ENCODE peak calls at places on chromosome 5, in ten cellular contexts. K, A, G, U, L, V, M, O, X and J are unnamed samples.
A peak's percentile ranks its signal among the peaks of the same experiment; 100 is the strongest.

GRCh38 chr5:93225748-93226147 is 355.3 kb downstream of the NR2F1-AS1 start:
- DNase-seq in M (no peak), G (no peak), K (no peak), O (no peak), L (no peak), A (no peak), U (no peak), V (no peak), X (no peak), J (no peak)

GRCh38 chr5:133242221-133242835 is 190.5 kb downstream of the HSPA4 start:
- DNase-seq in U (no peak), G (no peak), X (peak; percentile 35), A (no peak), V (no peak), K (no peak), O (no peak), L (no peak), M (no peak), J (no peak)

GRCh38 chr5:142810081-142810480 is 39.9 kb downstream of the ARHGAP26 start:
- DNase-seq in X (no peak), G (no peak), K (no peak), L (no peak), V (no peak), M (peak; percentile 36), O (no peak), A (no peak), U (no peak), J (no peak)

GRCh38 chr5:39323542-39323941 is 40.8 kb downstream of the C9 start:
- DNase-seq in U (no peak), A (no peak), X (no peak), V (no peak), K (no peak), O (no peak), L (no peak), M (no peak), G (no peak), J (no peak)

GRCh38 chr5:73327908-73328455 is 120.6 kb downstream of the FOXD1 start:
- DNase-seq in A (no peak), K (peak; percentile 13), O (peak; percentile 29), M (peak; percentile 71), X (no peak), U (no peak), V (no peak), L (peak; percentile 39), G (no peak), J (no peak)

GRCh38 chr5:166436857-166437256 is 1854.6 kb upstream of the WWC1 start:
- DNase-seq in X (no peak), O (no peak), U (no peak), A (no peak), M (peak; percentile 41), L (no peak), K (peak; percentile 73), V (no peak), G (no peak), J (no peak)

GRCh38 chr5:37838933-37839341 is 904 bp downstream of the GDNF start:
- DNase-seq in O (no peak), M (no peak), L (no peak), V (no peak), A (no peak), K (no peak), X (no peak), U (no peak), G (no peak), J (no peak)

GRCh38 chr5:1431021-1431811 is 14.0 kb downstream of the SLC6A3 start:
- DNase-seq in V (no peak), A (no peak), K (no peak), M (no peak), U (peak; percentile 40), G (no peak), X (no peak), L (no peak), O (no peak), J (no peak)

GRCh38 chr5:173823721-173824567 is 64.2 kb upstream of the CPEB4 start:
- DNase-seq in A (peak; percentile 70), V (no peak), K (peak; percentile 94), O (peak; percentile 82), X (no peak), U (no peak), G (peak; percentile 45), M (peak; percentile 90), L (peak; percentile 78), J (peak; percentile 82)

GRCh38 chr5:65861830-65862241 is 64.5 kb upstream of the ERBIN start:
- DNase-seq in U (no peak), M (peak; percentile 94), K (peak; percentile 78), G (peak; percentile 39), V (no peak), O (peak; percentile 85), L (peak; percentile 90), A (no peak), X (no peak), J (peak; percentile 93)

GRCh38 chr5:79235222-79235577 is 731 bp upstream of the JMY start:
- DNase-seq in K (peak; percentile 48), V (no peak), A (no peak), L (no peak), U (no peak), M (no peak), O (no peak), G (no peak), X (peak; percentile 48), J (peak; percentile 62)

GRCh38 chr5:41191249-41191648 is 22.1 kb downstream of the C6 start:
- DNase-seq in V (no peak), M (no peak), K (peak; percentile 58), X (no peak), U (no peak), L (no peak), G (no peak), A (no peak), O (no peak), J (no peak)

GRCh38 chr5:41181691-41182564 is 31.4 kb downstream of the C6 start:
- DNase-seq in A (no peak), G (no peak), X (no peak), O (no peak), U (no peak), L (no peak), V (no peak), M (no peak), K (no peak), J (no peak)

GRCh38 chr5:41182666-41183065 is 30.7 kb downstream of the C6 start:
- DNase-seq in A (no peak), V (no peak), O (no peak), L (no peak), X (no peak), M (peak; percentile 35), U (no peak), K (no peak), G (no peak), J (no peak)

DNA sequence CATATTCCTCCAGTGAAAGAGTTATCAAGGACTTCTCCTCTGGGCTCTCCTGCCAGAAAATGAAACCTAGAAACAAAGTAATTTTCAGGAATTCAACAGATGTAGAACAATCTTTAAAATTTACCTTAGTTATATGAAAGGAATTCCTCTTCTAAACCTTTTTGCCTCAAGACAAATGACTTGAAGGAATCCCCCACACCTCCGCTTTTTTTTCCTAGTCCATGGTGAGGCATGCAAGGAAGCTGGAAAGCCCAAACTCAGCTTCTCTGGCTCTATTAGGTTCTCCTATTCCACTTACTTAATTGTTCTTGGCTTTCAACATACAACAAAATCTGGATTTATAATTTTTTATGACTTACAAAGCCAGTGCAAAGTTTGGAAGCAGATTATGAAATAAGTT is 27.2 kb downstream of the C6 start:
- DNase-seq in L (no peak), U (no peak), K (no peak), A (no peak), M (peak; percentile 8), X (no peak), G (no peak), V (no peak), O (no peak), J (no peak)
- TF ChIP-seq CTCF in L (no peak), U (no peak), K (no peak), A (no peak), M (no peak), X (no peak), G (no peak), V (no peak), O (no peak), J (no peak)

GRCh38 chr5:145680169-145680568 is 155.0 kb downstream of the PRELID2 start:
- DNase-seq in X (no peak), L (no peak), K (peak; percentile 30), O (no peak), G (no peak), M (no peak), V (no peak), U (no peak), A (no peak), J (no peak)
- TF ChIP-seq CTCF in X (peak; percentile 50), L (peak; percentile 39), K (no peak), O (peak; percentile 50), G (no peak), M (no peak), V (no peak), U (no peak), A (no peak), J (no peak)

GRCh38 chr5:102421647-102422046 is 77.2 kb downstream of the SLCO6A1 start:
- DNase-seq in M (no peak), X (no peak), L (no peak), U (no peak), A (no peak), O (peak; percentile 25), K (peak; percentile 48), V (no peak), G (no peak), J (no peak)
- TF ChIP-seq CTCF in M (no peak), X (no peak), L (no peak), U (no peak), A (no peak), O (no peak), K (no peak), V (no peak), G (no peak), J (no peak)

DNA sequence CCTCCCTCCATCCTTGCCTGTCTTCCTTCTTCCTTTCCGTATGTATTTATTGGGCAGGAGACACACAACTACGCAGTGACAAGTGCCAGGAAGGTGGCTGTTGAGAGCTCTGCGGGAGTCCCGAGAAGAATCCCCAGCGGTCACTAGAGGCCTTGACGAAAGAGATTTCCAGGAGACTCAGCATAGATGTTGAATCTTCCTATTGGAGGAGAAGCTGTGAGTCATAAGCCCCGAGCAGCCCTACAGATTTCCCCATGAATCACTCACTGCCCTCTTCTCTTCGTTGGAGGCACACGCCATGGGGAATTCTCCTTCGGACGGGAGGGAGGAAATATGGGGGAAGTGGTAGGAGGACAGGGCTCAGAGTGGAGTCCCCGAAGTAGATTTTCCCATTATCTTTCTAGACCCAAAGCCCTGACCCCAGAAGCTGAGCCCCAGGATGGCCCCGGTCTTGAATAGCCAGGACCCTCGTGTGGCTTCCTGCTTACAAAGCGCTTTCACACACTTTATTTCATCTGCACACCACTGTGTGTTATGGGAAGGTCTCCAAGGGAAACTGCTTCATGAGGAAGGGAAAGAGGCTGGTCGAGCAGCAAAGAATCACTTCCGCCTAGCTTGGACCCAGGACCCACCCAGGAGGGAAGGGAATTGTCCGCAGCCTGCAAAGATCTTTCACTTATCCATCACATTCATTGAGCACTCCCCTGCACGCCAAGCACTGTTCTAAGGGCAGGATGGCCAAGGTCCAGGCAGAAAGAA is 12.7 kb downstream of the DUSP1 start:
- DNase-seq in V (peak; percentile 29), L (peak; percentile 97), G (no peak), U (no peak), O (peak; percentile 66), M (peak; percentile 97), A (no peak), X (no peak), K (peak; percentile 98), J (peak; percentile 63)
- TF ChIP-seq CTCF in V (no peak), L (peak; percentile 44), G (no peak), U (no peak), O (no peak), M (peak; percentile 11), A (no peak), X (no peak), K (no peak), J (no peak)